ENCODE peak calls at places on chromosomes 16 and 17, in five cellular contexts. One of them, this sample, is unnamed.

GRCh38 chr17:70394430-70394829 is 225.1 kb downstream of the KCNJ2 start:
- DNase-seq in choroid plexus epithelial cell: no peak
- DNase-seq in fibroblast of lung: no peak
- DNase-seq in GM06990: no peak
- DNase-seq in lung: no peak
- DNase-seq in this sample: no peak

GRCh38 chr17:16314189-16314588 is 39.1 kb downstream of the CENPV start:
- DNase-seq in lung: no peak
- DNase-seq in choroid plexus epithelial cell: no peak
- DNase-seq in fibroblast of lung: no peak
- DNase-seq in GM06990: no peak
- DNase-seq in this sample: no peak

GRCh38 chr17:2055494-2056220 is 754 bp downstream of the HIC1 start:
- DNase-seq in GM06990: peak; percentile 72
- DNase-seq in lung: no peak
- DNase-seq in fibroblast of lung: peak; percentile 67
- DNase-seq in choroid plexus epithelial cell: peak; percentile 63
- DNase-seq in this sample: no peak

GRCh38 chr17:77824780-77825280 is 133.7 kb upstream of the TNRC6C start:
- DNase-seq in choroid plexus epithelial cell: no peak
- DNase-seq in lung: no peak
- DNase-seq in GM06990: no peak
- DNase-seq in fibroblast of lung: no peak
- DNase-seq in this sample: no peak

GRCh38 chr17:73342057-73342522 is 30.3 kb upstream of the CDC42EP4 start:
- DNase-seq in fibroblast of lung: peak; percentile 81
- DNase-seq in GM06990: no peak
- DNase-seq in choroid plexus epithelial cell: peak; percentile 88
- DNase-seq in lung: peak; percentile 49
- DNase-seq in this sample: peak; percentile 51

GRCh38 chr17:42414782-42415409 is 8.2 kb downstream of the CAVIN1 start:
- DNase-seq in fibroblast of lung: no peak
- DNase-seq in lung: peak; percentile 65
- DNase-seq in choroid plexus epithelial cell: no peak
- DNase-seq in GM06990: peak; percentile 57
- DNase-seq in this sample: no peak

GRCh38 chr17:62681939-62682381 is 54.5 kb downstream of the MRC2 start:
- DNase-seq in lung: no peak
- DNase-seq in fibroblast of lung: no peak
- DNase-seq in GM06990: no peak
- DNase-seq in choroid plexus epithelial cell: no peak
- DNase-seq in this sample: no peak

GRCh38 chr16:14003119-14003570 is 68.0 kb upstream of the MRTFB start:
- DNase-seq in GM06990: no peak
- DNase-seq in lung: peak; percentile 56
- DNase-seq in choroid plexus epithelial cell: peak; percentile 57
- DNase-seq in fibroblast of lung: peak; percentile 48
- DNase-seq in this sample: peak; percentile 66

GRCh38 chr17:65345261-65346060 is 208.3 kb downstream of the RGS9 start:
- DNase-seq in lung: no peak
- DNase-seq in GM06990: no peak
- DNase-seq in fibroblast of lung: no peak
- DNase-seq in choroid plexus epithelial cell: peak; percentile 78
- DNase-seq in this sample: no peak

GRCh38 chr17:49051269-49051668 is 54.1 kb downstream of the IGF2BP1 start:
- DNase-seq in lung: no peak
- DNase-seq in choroid plexus epithelial cell: no peak
- DNase-seq in fibroblast of lung: no peak
- DNase-seq in GM06990: no peak
- DNase-seq in this sample: no peak

GRCh38 chr17:54085934-54086333 is 263.2 kb downstream of the KIF2B start:
- DNase-seq in GM06990: no peak
- DNase-seq in choroid plexus epithelial cell: no peak
- DNase-seq in lung: no peak
- DNase-seq in fibroblast of lung: peak; percentile 36
- DNase-seq in this sample: no peak

GRCh38 chr16:7835032-7835431 is 502.4 kb downstream of the RBFOX1 start:
- DNase-seq in fibroblast of lung: no peak
- DNase-seq in lung: no peak
- DNase-seq in choroid plexus epithelial cell: no peak
- DNase-seq in GM06990: no peak
- DNase-seq in this sample: no peak

GRCh38 chr17:28725660-28726395 is at the start of gene TLCD1:
- DNase-seq in GM06990: peak; percentile 87
- DNase-seq in fibroblast of lung: peak; percentile 80
- DNase-seq in lung: peak; percentile 79
- DNase-seq in choroid plexus epithelial cell: peak; percentile 65
- DNase-seq in this sample: no peak

GRCh38 chr17:11144358-11145233 is 96.4 kb upstream of the SHISA6 start:
- DNase-seq in fibroblast of lung: peak; percentile 33
- DNase-seq in lung: peak; percentile 33
- DNase-seq in choroid plexus epithelial cell: peak; percentile 5
- DNase-seq in GM06990: no peak
- DNase-seq in this sample: peak; percentile 0

GRCh38 chr17:74244543-74244942 is 29.5 kb upstream of the DNAI2 start:
- DNase-seq in choroid plexus epithelial cell: no peak
- DNase-seq in lung: peak; percentile 45
- DNase-seq in fibroblast of lung: no peak
- DNase-seq in GM06990: no peak
- DNase-seq in this sample: no peak

GRCh38 chr17:17784599-17785264 is 52.1 kb downstream of the SREBF1 start:
- DNase-seq in choroid plexus epithelial cell: peak; percentile 52
- DNase-seq in lung: no peak
- DNase-seq in GM06990: no peak
- DNase-seq in fibroblast of lung: no peak
- DNase-seq in this sample: no peak

DNA sequence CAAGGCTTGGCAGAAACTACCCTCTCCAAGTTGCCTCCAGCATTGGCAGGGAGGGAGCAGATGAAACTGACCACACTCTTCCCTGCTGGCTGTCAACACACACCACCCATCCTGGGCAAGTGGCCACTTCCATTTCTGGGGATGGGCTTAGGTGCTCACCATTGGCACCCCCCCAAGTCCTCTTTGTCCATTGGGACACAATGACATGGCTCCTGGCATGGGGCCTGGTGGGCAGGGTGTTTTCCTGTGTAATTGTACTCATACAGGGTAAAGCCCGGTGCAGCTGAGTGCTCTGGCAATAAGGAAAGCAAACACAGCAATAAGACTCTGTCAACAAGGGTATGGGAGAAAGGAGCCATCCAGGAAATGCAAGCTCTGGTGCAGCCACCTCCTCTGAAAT is 22.6 kb downstream of the SCNN1B start:
- DNase-seq in lung: peak; percentile 93
- DNase-seq in GM06990: no peak
- DNase-seq in fibroblast of lung: no peak
- DNase-seq in choroid plexus epithelial cell: no peak
- DNase-seq in this sample: no peak
- TF ChIP-seq CTCF in lung: no peak
- TF ChIP-seq CTCF in GM06990: no peak
- TF ChIP-seq CTCF in fibroblast of lung: no peak
- TF ChIP-seq CTCF in choroid plexus epithelial cell: no peak
- TF ChIP-seq CTCF in this sample: no peak

GRCh38 chr17:59370580-59371299 is 39.3 kb downstream of the YPEL2 start:
- DNase-seq in lung: no peak
- DNase-seq in choroid plexus epithelial cell: no peak
- DNase-seq in fibroblast of lung: no peak
- DNase-seq in GM06990: no peak
- DNase-seq in this sample: no peak

GRCh38 chr17:59369026-59369724 is 37.7 kb downstream of the YPEL2 start:
- DNase-seq in lung: no peak
- DNase-seq in choroid plexus epithelial cell: peak; percentile 83
- DNase-seq in GM06990: no peak
- DNase-seq in fibroblast of lung: no peak
- DNase-seq in this sample: no peak

GRCh38 chr17:59373879-59374495 is 42.5 kb downstream of the YPEL2 start:
- DNase-seq in fibroblast of lung: peak; percentile 81
- DNase-seq in choroid plexus epithelial cell: peak; percentile 98
- DNase-seq in lung: no peak
- DNase-seq in GM06990: no peak
- DNase-seq in this sample: no peak

GRCh38 chr17:59371426-59372099 is 40.1 kb downstream of the YPEL2 start:
- DNase-seq in fibroblast of lung: no peak
- DNase-seq in GM06990: no peak
- DNase-seq in choroid plexus epithelial cell: peak; percentile 89
- DNase-seq in lung: no peak
- DNase-seq in this sample: no peak

DNA sequence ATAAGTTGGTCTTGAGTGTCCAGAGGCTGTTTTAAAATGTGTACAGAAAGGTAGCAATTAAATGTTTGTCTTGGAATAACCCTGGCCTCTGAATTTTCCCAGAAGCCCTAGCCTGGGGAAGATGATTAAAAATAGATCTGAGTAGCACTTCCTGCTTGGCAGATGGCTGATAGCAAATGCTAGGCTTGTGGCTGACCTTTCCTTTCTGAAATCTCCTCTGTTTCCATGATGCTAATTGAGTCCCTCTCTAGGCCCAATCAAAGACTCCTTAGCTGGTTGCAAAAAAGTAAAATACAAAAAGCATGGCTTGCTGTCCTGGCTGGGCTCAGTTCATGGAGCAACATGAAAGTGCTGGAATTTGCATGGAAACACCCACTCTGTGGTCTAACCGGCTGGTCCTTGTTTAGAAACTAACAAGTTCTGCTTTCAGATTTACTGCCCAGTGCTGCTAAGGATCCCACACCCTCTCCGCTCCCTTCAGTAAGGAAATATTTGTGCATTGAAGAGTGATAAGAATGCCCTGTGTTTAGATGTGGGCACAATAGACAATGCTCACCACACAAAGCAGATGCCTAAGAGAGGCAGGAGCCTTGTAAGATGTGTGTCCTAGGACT is 40.8 kb downstream of the YPEL2 start:
- DNase-seq in lung: peak; percentile 59
- DNase-seq in choroid plexus epithelial cell: peak; percentile 93
- DNase-seq in GM06990: peak; percentile 30
- DNase-seq in fibroblast of lung: peak; percentile 77
- DNase-seq in this sample: peak; percentile 36
- H3K4me3 ChIP-seq in lung: no peak overlapping the region
- H3K4me3 ChIP-seq in choroid plexus epithelial cell: no peak overlapping the region
- H3K4me3 ChIP-seq in GM06990: peak overlapping the region; percentile 23
- H3K4me3 ChIP-seq in fibroblast of lung: no peak overlapping the region
- H3K4me3 ChIP-seq in this sample: no peak overlapping the region

DNA sequence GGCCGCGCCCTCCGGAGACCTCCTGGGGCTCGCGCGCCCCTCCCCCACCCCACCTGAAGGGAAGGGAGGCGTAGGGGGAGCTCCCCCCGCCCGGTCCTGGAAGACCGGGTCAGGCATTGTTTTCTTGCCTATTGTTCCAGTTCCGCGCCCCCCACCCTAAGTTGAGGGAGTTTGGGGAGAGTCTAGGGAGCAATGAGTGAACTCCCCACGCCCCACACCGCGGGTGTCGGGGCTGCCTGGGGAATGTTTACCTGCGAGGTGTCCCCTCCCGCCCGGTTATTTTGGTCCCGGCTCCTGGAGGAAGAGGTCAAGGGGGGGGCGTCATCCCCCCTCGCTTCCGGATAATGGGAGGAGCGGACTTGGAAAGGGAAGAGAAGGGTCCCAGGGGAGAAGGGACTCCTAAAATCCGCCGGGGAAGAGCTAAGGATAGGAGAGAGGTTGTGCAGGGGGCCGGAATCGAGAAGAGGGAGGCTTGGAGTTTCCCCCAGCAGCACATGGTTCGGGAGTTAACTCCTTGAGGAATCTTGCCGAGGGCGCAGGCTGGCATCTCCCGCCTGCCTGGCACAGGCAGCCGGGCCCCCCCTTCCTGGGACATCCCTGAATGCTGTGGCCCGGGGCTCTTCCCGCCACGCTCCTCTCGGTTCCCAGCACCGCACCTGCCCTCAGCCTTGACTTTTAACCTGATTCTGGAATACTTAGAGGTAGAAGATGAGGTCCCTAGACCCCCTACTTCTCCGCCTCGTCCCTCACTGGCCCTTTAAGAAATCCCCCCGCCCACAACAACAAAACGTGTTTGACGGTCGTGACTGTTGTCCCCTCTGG is 941 bp downstream of the MLLT6 start:
- DNase-seq in lung: no peak
- DNase-seq in choroid plexus epithelial cell: no peak
- DNase-seq in GM06990: no peak
- DNase-seq in fibroblast of lung: no peak
- DNase-seq in this sample: no peak
- TF ChIP-seq CTCF in lung: no peak
- TF ChIP-seq CTCF in choroid plexus epithelial cell: no peak
- TF ChIP-seq CTCF in GM06990: no peak
- TF ChIP-seq CTCF in fibroblast of lung: no peak
- TF ChIP-seq CTCF in this sample: no peak

GRCh38 chr16:4529085-4530060 is 9.2 kb downstream of the CDIP1 start:
- DNase-seq in fibroblast of lung: peak; percentile 36
- DNase-seq in choroid plexus epithelial cell: peak; percentile 62
- DNase-seq in lung: no peak
- DNase-seq in GM06990: no peak
- DNase-seq in this sample: no peak
- H3K4me3 ChIP-seq in fibroblast of lung: no peak overlapping the region
- H3K4me3 ChIP-seq in choroid plexus epithelial cell: no peak overlapping the region
- H3K4me3 ChIP-seq in lung: no peak overlapping the region
- H3K4me3 ChIP-seq in GM06990: no peak overlapping the region
- H3K4me3 ChIP-seq in this sample: no peak overlapping the region

DNA sequence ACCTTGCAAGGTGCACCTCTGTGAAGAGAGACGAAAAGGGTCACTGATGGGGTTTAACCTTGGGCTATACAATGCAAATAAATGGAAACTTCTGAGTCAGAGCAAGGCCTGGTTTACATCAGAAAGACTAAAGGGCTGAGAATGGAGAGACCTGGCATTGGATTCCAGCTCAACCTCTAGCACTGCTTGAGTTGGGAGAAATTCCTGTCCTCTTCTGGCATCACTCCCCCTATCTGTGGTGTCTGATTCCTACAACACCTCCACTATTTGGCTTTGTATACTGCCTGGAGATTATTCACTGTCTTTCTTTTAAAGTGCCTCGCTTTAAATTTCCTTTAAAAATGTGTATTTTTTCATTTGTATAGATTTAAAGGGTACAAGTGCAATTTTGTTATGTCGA is 68.8 kb downstream of the GPR139 start:
- DNase-seq in GM06990: no peak
- DNase-seq in lung: no peak
- DNase-seq in choroid plexus epithelial cell: no peak
- DNase-seq in fibroblast of lung: no peak
- DNase-seq in this sample: no peak
- TF ChIP-seq CTCF in GM06990: peak; percentile 17
- TF ChIP-seq CTCF in lung: no peak
- TF ChIP-seq CTCF in choroid plexus epithelial cell: no peak
- TF ChIP-seq CTCF in fibroblast of lung: no peak
- TF ChIP-seq CTCF in this sample: no peak